ENCODE peak calls at places on chromosomes 4 and X, in seven cellular contexts. X, L, R, T, D, V and Y are unnamed samples.

GRCh38 chrX:2610246-2611170 is 80.6 kb upstream of the CD99 start:
- DNase-seq in X (no peak), R (peak; percentile 31), V (no peak), T (no peak), L (no peak), D (no peak), Y (no peak)

GRCh38 chr4:99462875-99463464 is 27.8 kb upstream of the ADH7 start:
- DNase-seq in L (peak; percentile 71), V (peak; percentile 80), T (peak; percentile 11), D (peak; percentile 78), R (peak; percentile 89), X (peak; percentile 62), Y (peak; percentile 78)

GRCh38 chr4:56628592-56628991 is 52.5 kb downstream of the HOPX start:
- DNase-seq in X (no peak), D (no peak), R (no peak), L (no peak), V (no peak), T (no peak), Y (no peak)

GRCh38 chr4:56863441-56864129 is 42.1 kb upstream of the SPINK2 start:
- DNase-seq in T (no peak), V (no peak), D (no peak), X (no peak), L (no peak), R (no peak), Y (no peak)

GRCh38 chr4:39433878-39434492 is 24.7 kb downstream of the RPL9 start:
- DNase-seq in T (no peak), L (no peak), X (no peak), R (no peak), V (no peak), D (no peak), Y (no peak)

GRCh38 chr4:76984788-76985211 is 35.2 kb downstream of the SEPTIN11 start:
- DNase-seq in L (peak; percentile 83), R (peak; percentile 100), D (no peak), X (no peak), V (peak; percentile 78), T (no peak), Y (no peak)

GRCh38 chrX:43002526-43003203 is 224.7 kb upstream of the PPP1R2C start:
- DNase-seq in L (peak; percentile 8), X (no peak), T (no peak), V (no peak), D (peak; percentile 37), R (no peak), Y (no peak)

GRCh38 chrX:22800360-22800759 is 199.4 kb upstream of the DDX53 start:
- DNase-seq in X (no peak), L (peak; percentile 73), T (no peak), V (peak; percentile 78), R (peak; percentile 94), D (no peak), Y (no peak)

GRCh38 chrX:133838761-133839676 is 146.4 kb downstream of the GPC3 start:
- DNase-seq in D (peak; percentile 40), L (peak; percentile 21), X (peak; percentile 42), V (peak; percentile 93), T (no peak), R (peak; percentile 32), Y (peak; percentile 43)

GRCh38 chr4:82524570-82525152 is 37.1 kb downstream of the TMEM150C start:
- DNase-seq in T (no peak), D (no peak), X (no peak), V (peak; percentile 89), R (no peak), L (no peak), Y (no peak)

GRCh38 chr4:10157478-10158354 is 41.1 kb upstream of the WDR1 start:
- DNase-seq in L (peak; percentile 52), V (peak; percentile 90), D (peak; percentile 62), T (peak; percentile 10), X (peak; percentile 55), R (peak; percentile 91), Y (peak; percentile 75)

GRCh38 chrX:42485621-42486020 is 292.3 kb downstream of the PPP1R2C start:
- DNase-seq in L (peak; percentile 45), X (no peak), D (no peak), T (no peak), V (no peak), R (no peak), Y (no peak)

GRCh38 chr4:16168710-16169388 is 57.4 kb downstream of the TAPT1 start:
- DNase-seq in V (no peak), T (no peak), X (no peak), L (no peak), R (no peak), D (no peak), Y (no peak)

GRCh38 chrX:139882299-139882698 is 50.6 kb downstream of the ATP11C start:
- DNase-seq in D (no peak), X (no peak), L (no peak), T (no peak), R (peak; percentile 53), V (no peak), Y (no peak)

GRCh38 chr4:95319169-95319568 is 229.6 kb downstream of the UNC5C start:
- DNase-seq in R (no peak), T (no peak), D (no peak), V (no peak), L (no peak), X (no peak), Y (no peak)

GRCh38 chrX:42996861-42997260 is 218.9 kb upstream of the PPP1R2C start:
- DNase-seq in T (no peak), D (no peak), X (no peak), R (no peak), L (no peak), V (no peak), Y (no peak)

GRCh38 chr4:111923786-111924185 is 221.5 kb upstream of the FAM241A start:
- DNase-seq in V (no peak), R (no peak), L (no peak), T (no peak), X (no peak), D (no peak), Y (no peak)

GRCh38 chrX:111914398-111915092 is 38.6 kb downstream of the TRPC5OS start:
- DNase-seq in D (no peak), V (peak; percentile 78), L (no peak), T (no peak), R (no peak), X (no peak), Y (no peak)

GRCh38 chr4:143163618-143164017 is 21.1 kb upstream of the USP38 start:
- DNase-seq in R (no peak), T (no peak), L (no peak), X (no peak), V (no peak), D (no peak), Y (no peak)

GRCh38 chr4:184906480-184907097 is 80.8 kb upstream of the ACSL1 start:
- DNase-seq in X (no peak), T (no peak), V (no peak), D (no peak), R (no peak), L (no peak), Y (no peak)

GRCh38 chrX:15315509-15315908 is at the start of gene ASB11:
- DNase-seq in V (no peak), T (no peak), D (no peak), R (no peak), X (no peak), L (no peak), Y (no peak)

GRCh38 chr4:160129439-160129838 is 1026.6 kb downstream of the RAPGEF2 start:
- DNase-seq in V (peak; percentile 57), L (peak; percentile 84), T (no peak), R (no peak), D (no peak), X (no peak), Y (no peak)

GRCh38 chrX:79413009-79413408 is 45.9 kb upstream of the ITM2A start:
- DNase-seq in D (peak; percentile 50), L (peak; percentile 8), V (peak; percentile 12), T (no peak), X (no peak), R (peak; percentile 28), Y (no peak)

GRCh38 chr4:184815046-184815877 is 10.5 kb downstream of the ACSL1 start:
- DNase-seq in X (no peak), R (peak; percentile 75), V (peak; percentile 42), T (peak; percentile 25), L (peak; percentile 73), D (peak; percentile 67), Y (no peak)

GRCh38 chrX:52504551-52504950 is 8.9 kb downstream of the XAGE1A start:
- DNase-seq in X (no peak), V (no peak), D (no peak), T (no peak), L (no peak), R (no peak), Y (no peak)

GRCh38 chr4:24417206-24417605 is 167.1 kb downstream of the DHX15 start:
- DNase-seq in D (no peak), R (no peak), L (no peak), V (no peak), T (no peak), X (no peak), Y (no peak)

GRCh38 chr4:87551361-87551760 is 22.2 kb upstream of the SPARCL1 start:
- DNase-seq in L (no peak), R (no peak), T (no peak), X (no peak), D (no peak), V (peak; percentile 73), Y (no peak)

GRCh38 chr4:62898115-62898514 is 1511.1 kb downstream of the TECRL start:
- DNase-seq in R (no peak), D (no peak), T (no peak), L (no peak), V (no peak), X (no peak), Y (no peak)

GRCh38 chrX:22969416-22969815 is 30.3 kb upstream of the DDX53 start:
- DNase-seq in L (no peak), V (no peak), T (no peak), X (no peak), R (peak; percentile 92), D (no peak), Y (no peak)

GRCh38 chrX:153769158-153769864 is 5.3 kb downstream of the PLXNB3 start:
- DNase-seq in R (no peak), D (no peak), X (no peak), L (no peak), T (no peak), V (no peak), Y (peak; percentile 21)

GRCh38 chrX:143240658-143241057 is 214.9 kb downstream of the SPANXN4 start:
- DNase-seq in D (no peak), R (no peak), T (no peak), L (no peak), X (no peak), V (peak; percentile 9), Y (no peak)

GRCh38 chr4:26522478-26522877 is 32.2 kb upstream of the CCKAR start:
- DNase-seq in X (no peak), T (no peak), D (no peak), V (no peak), L (no peak), R (peak; percentile 73), Y (no peak)

GRCh38 chr4:80471701-80472100 is 136.2 kb downstream of the CFAP299 start:
- DNase-seq in T (no peak), X (peak; percentile 59), D (no peak), V (peak; percentile 42), R (no peak), L (no peak), Y (no peak)

GRCh38 chr4:142509881-142510280 is 336.2 kb downstream of the INPP4B start:
- DNase-seq in V (no peak), D (no peak), L (no peak), T (no peak), X (no peak), R (no peak), Y (no peak)

GRCh38 chr4:56757821-56758400 is 63.6 kb downstream of the SPINK2 start:
- DNase-seq in R (peak; percentile 65), D (peak; percentile 82), V (peak; percentile 99), T (peak; percentile 1), X (peak; percentile 47), L (peak; percentile 85), Y (no peak)

GRCh38 chr4:173524218-173525117 is 5.6 kb downstream of the HAND2 start:
- DNase-seq in X (no peak), V (peak; percentile 36), D (no peak), L (no peak), R (no peak), T (no peak), Y (no peak)